ENCODE peak calls at places on chromosome 14, in seven cellular contexts. A is amygdala; E is iris pigment epithelial cell; H is posterior vena cava; K is AG10803; J is activated effector memory CD4-positive, alpha-beta T cell treated with anti-CD3 and anti-CD28 coated beads, Interleukin-2, amount 50 U/mL, for 16 hours; O is ELR. G is an unnamed sample.

GRCh38 chr14:69945905-69946304 is 66.7 kb downstream of the SMOC1 start:
- DNase-seq in A (no peak), E (no peak), K (no peak), H (no peak), J (no peak), O (no peak), G (no peak)

GRCh38 chr14:34713681-34714319 is 593 bp downstream of the CFL2 start:
- DNase-seq in A (no peak), J (peak; percentile 77), K (peak; percentile 81), E (peak; percentile 85), H (no peak), O (peak; percentile 74), G (no peak)

GRCh38 chr14:102893452-102893851 is 29.0 kb upstream of the AMN start:
- DNase-seq in J (peak; percentile 55), E (peak; percentile 98), A (no peak), H (peak; percentile 88), O (no peak), K (peak; percentile 98), G (no peak)

GRCh38 chr14:63426838-63427237 is 108.1 kb upstream of the GPHB5 start:
- DNase-seq in K (no peak), E (no peak), O (no peak), J (no peak), A (no peak), H (no peak), G (no peak)

GRCh38 chr14:90883782-90884181 is 67.6 kb upstream of the TTC7B start:
- DNase-seq in J (no peak), H (no peak), O (no peak), K (peak; percentile 24), A (no peak), E (peak; percentile 12), G (no peak)

GRCh38 chr14:100856056-100856950 is 30.4 kb downstream of the MEG3 start:
- DNase-seq in O (no peak), K (no peak), J (no peak), E (no peak), A (no peak), H (peak; percentile 67), G (peak; percentile 55)

GRCh38 chr14:50357753-50358380 is 38.8 kb downstream of the CDKL1 start:
- DNase-seq in E (no peak), H (no peak), J (no peak), O (no peak), A (no peak), K (no peak), G (no peak)

GRCh38 chr14:98868846-98869245 is 403.2 kb downstream of the BCL11B start:
- DNase-seq in A (no peak), K (no peak), E (no peak), H (no peak), O (no peak), J (no peak), G (no peak)

GRCh38 chr14:85531141-85531593 is 1.2 kb downstream of the FLRT2 start:
- DNase-seq in K (peak; percentile 84), H (peak; percentile 90), A (peak; percentile 36), J (no peak), O (peak; percentile 85), E (peak; percentile 89), G (peak; percentile 75)